ENCODE peak calls at places on chromosomes 5 and 9, in seven cellular contexts. Q, A, D, R, K, V and T are unnamed samples.

GRCh38 chr5:138969323-138970013 is 94.3 kb upstream of the LRRTM2 start:
- DNase-seq in K (no peak), Q (no peak), A (no peak), V (peak; percentile 66), D (peak; percentile 32), R (no peak), T (no peak)

GRCh38 chr5:54553659-54554207 is 36.2 kb downstream of the SNX18 start:
- DNase-seq in A (no peak), R (no peak), K (no peak), D (no peak), V (peak; percentile 79), Q (no peak), T (no peak)

GRCh38 chr9:138067594-138068367 is 190.2 kb downstream of the CACNA1B start:
- DNase-seq in Q (no peak), K (peak; percentile 22), A (no peak), V (no peak), D (no peak), R (no peak), T (no peak)

GRCh38 chr5:132747064-132747692 is at the start of gene CCNI2:
- DNase-seq in A (no peak), D (no peak), Q (no peak), R (no peak), V (peak; percentile 33), K (no peak), T (peak; percentile 23)

GRCh38 chr5:75620184-75620959 is 9.1 kb downstream of the ANKDD1B start:
- DNase-seq in D (no peak), A (no peak), Q (no peak), R (no peak), V (no peak), K (no peak), T (no peak)

GRCh38 chr9:125523681-125524080 is 183.3 kb downstream of the MAPKAP1 start:
- DNase-seq in D (no peak), R (no peak), A (no peak), K (no peak), Q (no peak), V (no peak), T (no peak)

GRCh38 chr9:89880161-89880560 is 275.3 kb downstream of the GADD45G start:
- DNase-seq in Q (no peak), V (no peak), A (no peak), D (peak; percentile 53), R (no peak), K (no peak), T (no peak)

GRCh38 chr9:127714916-127715442 is 484 bp downstream of the PTRH1 start:
- DNase-seq in K (no peak), Q (peak; percentile 37), R (no peak), D (no peak), V (peak; percentile 36), A (no peak), T (no peak)

DNA sequence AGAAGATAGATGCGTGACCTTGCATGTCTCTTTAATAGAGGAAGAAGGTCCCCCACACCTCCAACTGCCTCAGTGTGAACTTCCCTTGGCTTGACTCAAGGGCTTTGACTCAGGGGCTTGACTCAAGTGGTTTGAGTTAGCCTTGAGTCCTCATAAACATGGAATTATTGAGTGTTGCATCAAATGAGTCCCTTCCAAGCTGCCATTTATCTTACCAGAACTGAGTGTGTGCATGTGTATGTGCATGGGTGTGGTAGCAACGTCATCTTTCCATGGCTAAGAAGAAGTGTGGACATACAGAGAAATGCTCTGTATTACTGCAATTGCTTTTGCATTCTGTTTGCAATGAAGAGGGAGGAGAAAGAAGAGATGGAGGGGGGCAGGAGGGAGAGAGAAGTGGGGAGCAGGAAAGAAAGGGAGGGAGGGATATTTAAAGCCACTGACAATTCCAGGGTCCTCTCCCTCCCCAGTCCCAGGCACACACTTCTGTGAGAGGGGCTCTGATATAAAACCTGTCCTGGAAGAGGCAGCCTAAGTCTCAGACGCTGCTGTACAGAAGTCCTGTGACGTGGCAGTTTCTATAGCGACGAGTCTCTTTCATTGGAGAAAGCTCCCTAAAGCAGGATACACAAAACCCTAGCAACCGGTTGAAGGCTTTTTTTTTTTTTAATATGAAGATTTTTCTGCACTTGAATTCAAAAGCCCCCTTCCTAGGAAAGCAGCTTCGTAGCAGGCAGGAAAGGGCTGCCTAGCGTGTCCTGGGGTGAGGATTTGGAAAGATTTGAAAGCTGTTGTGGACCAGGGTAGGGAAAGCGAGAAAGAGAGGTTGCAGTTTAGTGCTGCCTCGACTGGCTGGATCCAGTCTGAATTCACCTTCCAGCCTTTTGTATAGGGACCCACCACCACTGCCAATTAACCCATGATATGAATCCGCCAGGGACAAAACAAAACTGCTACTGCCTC is 93.3 kb upstream of the MAP1B start:
- DNase-seq in D (no peak), R (no peak), A (no peak), Q (no peak), V (no peak), K (no peak), T (peak; percentile 27)
- H3K4me3 ChIP-seq in D (no peak overlapping the region), R (no peak overlapping the region), A (no peak overlapping the region), Q (no peak overlapping the region), V (no peak overlapping the region), K (no peak overlapping the region), T (no peak overlapping the region)

DNA sequence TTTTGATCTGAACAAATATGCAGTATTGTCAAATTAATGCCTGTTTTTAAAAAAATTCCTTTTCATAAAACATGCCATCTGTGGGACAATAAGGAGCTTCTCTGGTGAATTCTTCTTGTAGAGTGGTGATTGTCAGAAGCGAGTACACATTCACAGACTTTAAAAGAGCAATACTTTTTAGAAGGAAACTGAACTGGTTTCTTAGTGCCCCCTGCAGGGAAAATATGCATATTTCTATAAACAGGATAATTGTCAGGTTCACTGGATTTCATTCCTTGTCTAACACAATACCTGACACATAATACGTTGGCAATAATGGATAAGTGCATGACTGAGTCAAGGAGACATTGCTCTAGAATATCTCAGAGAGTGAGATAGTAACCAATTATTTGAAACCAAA is 133.7 kb downstream of the KIF4B start:
- DNase-seq in A (no peak), D (no peak), K (no peak), V (no peak), Q (no peak), R (peak; percentile 9), T (peak; percentile 8)
- TF ChIP-seq CTCF in A (peak; percentile 9), D (peak; percentile 40), K (no peak), V (no peak), Q (no peak), R (peak; percentile 51), T (peak; percentile 35)

DNA sequence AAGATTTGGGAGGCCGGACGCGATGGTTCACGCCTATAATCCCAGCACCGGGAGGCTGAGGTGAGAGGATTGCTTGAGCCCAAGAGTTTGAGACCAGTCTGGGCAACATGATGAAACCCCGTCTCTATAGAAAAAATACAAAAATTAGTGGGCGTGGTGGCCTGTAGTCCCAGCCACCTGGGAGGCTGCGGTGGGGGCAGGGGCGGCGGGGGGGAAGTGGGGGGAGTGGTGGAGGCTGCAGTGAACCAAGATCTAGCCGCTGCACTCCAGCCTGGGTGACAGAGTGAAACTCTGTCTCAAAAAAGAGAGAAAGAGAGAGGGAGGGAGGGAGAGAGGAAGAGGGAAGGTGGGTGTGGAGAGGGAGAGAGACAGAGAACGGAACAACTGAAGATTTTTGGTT is 4.9 kb upstream of the RPL26L1 start:
- DNase-seq in A (no peak), V (no peak), Q (no peak), D (no peak), K (no peak), R (no peak), T (no peak)
- H3K4me3 ChIP-seq in A (no peak overlapping the region), V (no peak overlapping the region), Q (no peak overlapping the region), D (no peak overlapping the region), K (no peak overlapping the region), R (no peak overlapping the region), T (no peak overlapping the region)

GRCh38 chr9:96487949-96488348 is 38.0 kb downstream of the HABP4 start:
- DNase-seq in V (peak; percentile 22), K (no peak), D (no peak), Q (peak; percentile 33), A (peak; percentile 83), R (peak; percentile 73), T (peak; percentile 60)

GRCh38 chr9:96485280-96485679 is 35.3 kb downstream of the HABP4 start:
- DNase-seq in D (no peak), Q (no peak), K (no peak), V (no peak), A (no peak), R (no peak), T (no peak)

GRCh38 chr9:96484521-96484931 is 34.6 kb downstream of the HABP4 start:
- DNase-seq in K (no peak), A (no peak), V (no peak), D (no peak), R (peak; percentile 38), Q (no peak), T (no peak)

GRCh38 chr9:96486351-96487029 is 36.5 kb downstream of the HABP4 start:
- DNase-seq in K (peak; percentile 57), V (peak; percentile 99), R (peak; percentile 89), D (peak; percentile 87), Q (peak; percentile 79), A (peak; percentile 80), T (peak; percentile 84)

GRCh38 chr9:96487030-96487396 is 37.0 kb downstream of the HABP4 start:
- DNase-seq in R (no peak), Q (no peak), A (no peak), V (no peak), K (no peak), D (no peak), T (no peak)
- TF ChIP-seq CTCF in R (no peak), Q (no peak), A (no peak), V (no peak), K (no peak), D (no peak), T (no peak)

DNA sequence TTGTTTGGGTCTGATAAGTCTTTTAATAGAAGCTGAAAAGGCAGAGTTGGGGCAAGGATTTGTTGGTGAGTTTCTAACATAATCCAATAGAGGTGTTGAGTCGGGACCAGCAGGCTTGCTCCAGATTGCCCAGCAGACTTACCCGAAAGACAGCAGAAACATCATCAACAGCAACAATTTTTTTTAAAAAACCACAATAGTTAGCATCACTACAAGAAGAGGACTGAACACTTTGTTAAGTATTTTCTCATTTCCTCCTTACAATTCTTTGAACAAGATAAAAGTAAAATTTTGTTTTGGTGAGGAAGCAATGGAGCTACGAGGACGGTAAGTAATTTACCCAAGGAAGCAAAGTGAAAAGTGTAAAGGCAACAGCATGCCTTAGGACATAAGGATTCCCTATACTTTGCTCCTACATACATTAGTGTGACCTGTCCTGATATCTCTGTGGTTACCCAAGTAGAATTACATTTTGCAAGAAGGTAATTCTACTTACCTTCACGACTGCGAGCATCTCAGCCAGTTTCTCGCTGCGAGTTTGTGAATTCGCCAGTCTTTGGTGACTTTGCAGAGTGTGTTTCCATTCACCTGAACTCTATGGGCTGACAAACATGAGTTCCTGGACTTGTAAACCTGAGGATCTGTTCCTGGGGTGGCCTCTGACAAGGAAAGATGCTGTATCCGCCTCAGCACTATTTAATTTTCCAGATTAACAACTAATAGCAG is 13.2 kb downstream of the ITK start:
- DNase-seq in D (no peak), R (no peak), A (no peak), V (no peak), K (no peak), Q (no peak), T (no peak)
- H3K4me3 ChIP-seq in D (no peak overlapping the region), R (no peak overlapping the region), A (no peak overlapping the region), V (no peak overlapping the region), K (no peak overlapping the region), Q (no peak overlapping the region), T (no peak overlapping the region)